ENCODE peak calls at places on chromosomes 4 and X, in seven cellular contexts. N, A, F, S, O, Z and M are unnamed samples.

GRCh38 chr4:141686146-141686775 is 49.9 kb downstream of the IL15 start:
- DNase-seq in S (peak; percentile 52), O (no peak), F (no peak), A (no peak), N (no peak), Z (no peak), M (no peak)

GRCh38 chr4:8212606-8213005 is 13.5 kb downstream of the SH3TC1 start:
- DNase-seq in A (no peak), N (no peak), F (no peak), Z (no peak), S (no peak), O (no peak), M (no peak)

GRCh38 chrX:110733166-110733565 is 62.5 kb downstream of the CHRDL1 start:
- DNase-seq in S (peak; percentile 17), Z (no peak), O (no peak), F (no peak), N (no peak), A (no peak), M (no peak)

GRCh38 chr4:179112441-179113170 is 1670.4 kb upstream of the AGA start:
- DNase-seq in Z (no peak), A (no peak), F (no peak), N (no peak), O (no peak), S (peak; percentile 16), M (no peak)

GRCh38 chrX:24918715-24919114 is 97.0 kb downstream of the ARX start:
- DNase-seq in Z (no peak), A (no peak), N (no peak), F (no peak), S (no peak), O (no peak), M (no peak)

GRCh38 chrX:48958635-48959094 is 1.3 kb upstream of the OTUD5 start:
- DNase-seq in N (peak; percentile 47), F (peak; percentile 47), S (peak; percentile 66), A (no peak), Z (peak; percentile 9), O (peak; percentile 32), M (no peak)

GRCh38 chr4:159071969-159072765 is 30.7 kb upstream of the RAPGEF2 start:
- DNase-seq in O (no peak), N (no peak), A (no peak), F (no peak), Z (no peak), S (peak; percentile 19), M (no peak)

GRCh38 chr4:83043801-83044407 is 8.9 kb downstream of the COPS4 start:
- DNase-seq in O (no peak), N (no peak), A (no peak), S (peak; percentile 44), Z (no peak), F (no peak), M (no peak)

GRCh38 chrX:40278340-40279090 is 180.8 kb upstream of the BCOR start:
- DNase-seq in Z (no peak), O (no peak), S (no peak), A (no peak), N (no peak), F (no peak), M (no peak)

DNA sequence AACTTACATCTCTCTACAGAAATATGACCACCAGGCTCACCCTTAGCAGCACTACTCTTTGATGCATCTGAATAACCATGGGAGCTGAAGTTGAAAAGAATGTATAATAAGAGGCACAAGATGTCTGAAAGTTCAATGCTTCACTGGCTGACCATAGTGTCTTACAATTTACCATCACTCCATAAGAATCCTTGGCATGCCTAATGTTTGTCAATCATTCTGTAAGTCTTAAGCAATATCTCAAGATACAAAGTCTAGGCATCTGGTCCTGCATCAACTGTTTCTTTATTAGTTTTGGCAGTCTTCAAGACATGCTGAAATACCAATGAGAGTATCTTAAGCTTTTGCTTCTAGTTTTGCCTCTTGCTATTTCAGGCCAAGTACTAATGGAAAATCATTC is 755.5 kb downstream of the STIM2 start:
- DNase-seq in Z (no peak), A (no peak), S (no peak), F (no peak), N (no peak), O (no peak), M (no peak)
- H3K27ac ChIP-seq in Z (no peak overlapping the region), A (no peak overlapping the region), S (no peak overlapping the region), F (no peak overlapping the region), N (no peak overlapping the region), O (no peak overlapping the region), M (no peak overlapping the region)

GRCh38 chr4:119204898-119205297 is 7.6 kb upstream of the USP53 start:
- DNase-seq in S (no peak), N (no peak), Z (no peak), O (no peak), F (no peak), A (no peak), M (no peak)

GRCh38 chr4:119207051-119207450 is 5.5 kb upstream of the USP53 start:
- DNase-seq in A (no peak), N (no peak), S (peak; percentile 50), F (no peak), O (no peak), Z (no peak), M (no peak)

GRCh38 chr4:119206178-119206577 is 6.3 kb upstream of the USP53 start:
- DNase-seq in A (no peak), S (no peak), Z (no peak), F (no peak), N (no peak), O (no peak), M (no peak)

GRCh38 chr4:119209077-119209476 is 3.4 kb upstream of the USP53 start:
- DNase-seq in O (no peak), S (peak; percentile 96), F (no peak), A (no peak), Z (no peak), N (no peak), M (no peak)

GRCh38 chr4:119205690-119206089 is 6.8 kb upstream of the USP53 start:
- DNase-seq in O (no peak), S (no peak), Z (no peak), F (no peak), A (no peak), N (no peak), M (no peak)
- H3K27ac ChIP-seq in O (no peak overlapping the region), S (no peak overlapping the region), Z (no peak overlapping the region), F (no peak overlapping the region), A (no peak overlapping the region), N (no peak overlapping the region), M (no peak overlapping the region)

GRCh38 chr4:89301902-89302301 is 5.7 kb downstream of the GPRIN3 start:
- DNase-seq in S (no peak), O (no peak), Z (no peak), F (no peak), N (no peak), A (no peak), M (no peak)

GRCh38 chr4:89299153-89299789 is 8.3 kb downstream of the GPRIN3 start:
- DNase-seq in N (no peak), A (no peak), Z (peak; percentile 28), F (no peak), S (no peak), O (no peak), M (no peak)

GRCh38 chr4:89300060-89300459 is 7.5 kb downstream of the GPRIN3 start:
- DNase-seq in O (no peak), N (no peak), S (no peak), F (no peak), A (no peak), Z (no peak), M (no peak)

GRCh38 chr4:89300490-89300889 is 7.1 kb downstream of the GPRIN3 start:
- DNase-seq in O (no peak), Z (no peak), A (no peak), S (no peak), N (no peak), F (no peak), M (no peak)

GRCh38 chr4:89301003-89301402 is 6.6 kb downstream of the GPRIN3 start:
- DNase-seq in O (no peak), A (no peak), N (no peak), S (no peak), Z (no peak), F (no peak), M (no peak)
- H3K27ac ChIP-seq in O (no peak overlapping the region), A (peak overlapping the region; percentile 8), N (no peak overlapping the region), S (no peak overlapping the region), Z (peak overlapping the region; percentile 85), F (no peak overlapping the region), M (no peak overlapping the region)

GRCh38 chr4:101328063-101328602 is 19.2 kb downstream of the PPP3CA start:
- DNase-seq in F (no peak), N (no peak), O (no peak), S (no peak), A (no peak), Z (no peak), M (no peak)
- H3K27ac ChIP-seq in F (no peak overlapping the region), N (no peak overlapping the region), O (no peak overlapping the region), S (no peak overlapping the region), A (no peak overlapping the region), Z (no peak overlapping the region), M (no peak overlapping the region)